ENCODE peak calls at places on chromosomes 5 and 9, in eight cellular contexts. One of them, this sample, is unnamed.

GRCh38 chr9:131454028-131454427 is 48.7 kb upstream of the POMT1 start:
- DNase-seq in amniotic stem cell: no peak
- DNase-seq in C1 segment of cervical spinal cord: no peak
- DNase-seq in lower lobe of right lung: no peak
- DNase-seq in body of pancreas: no peak
- DNase-seq in T-helper 9 cell: no peak
- DNase-seq in WTC11: no peak
- DNase-seq in epithelial cell of esophagus: no peak
- DNase-seq in this sample: peak

GRCh38 chr5:181259974-181260719 is 796 bp downstream of the TRIM52 start:
- DNase-seq in amniotic stem cell: no peak
- DNase-seq in C1 segment of cervical spinal cord: no peak
- DNase-seq in lower lobe of right lung: no peak
- DNase-seq in body of pancreas: no peak
- DNase-seq in T-helper 9 cell: no peak
- DNase-seq in WTC11: no peak
- DNase-seq in epithelial cell of esophagus: no peak
- DNase-seq in this sample: peak

GRCh38 chr5:62937661-62938558 is 359.3 kb downstream of the LRRC70 start:
- DNase-seq in amniotic stem cell: no peak
- DNase-seq in C1 segment of cervical spinal cord: no peak
- DNase-seq in lower lobe of right lung: no peak
- DNase-seq in body of pancreas: no peak
- DNase-seq in T-helper 9 cell: no peak
- DNase-seq in WTC11: no peak
- DNase-seq in epithelial cell of esophagus: no peak
- DNase-seq in this sample: no peak

GRCh38 chr5:139671096-139671841 is 23.1 kb downstream of the CXXC5 start:
- DNase-seq in amniotic stem cell: no peak
- DNase-seq in C1 segment of cervical spinal cord: peak
- DNase-seq in lower lobe of right lung: no peak
- DNase-seq in body of pancreas: no peak
- DNase-seq in T-helper 9 cell: no peak
- DNase-seq in WTC11: no peak
- DNase-seq in epithelial cell of esophagus: peak
- DNase-seq in this sample: peak

GRCh38 chr9:14433293-14433818 is 119.4 kb upstream of the NFIB start:
- DNase-seq in amniotic stem cell: no peak
- DNase-seq in C1 segment of cervical spinal cord: no peak
- DNase-seq in lower lobe of right lung: no peak
- DNase-seq in body of pancreas: no peak
- DNase-seq in T-helper 9 cell: no peak
- DNase-seq in WTC11: no peak
- DNase-seq in epithelial cell of esophagus: no peak
- DNase-seq in this sample: no peak

GRCh38 chr5:109711681-109712080 is 22.0 kb downstream of the MAN2A1 start:
- DNase-seq in amniotic stem cell: no peak
- DNase-seq in C1 segment of cervical spinal cord: no peak
- DNase-seq in lower lobe of right lung: no peak
- DNase-seq in body of pancreas: no peak
- DNase-seq in T-helper 9 cell: no peak
- DNase-seq in WTC11: no peak
- DNase-seq in epithelial cell of esophagus: no peak
- DNase-seq in this sample: no peak

GRCh38 chr9:124399999-124400940 is 15.0 kb downstream of the PSMB7 start:
- DNase-seq in amniotic stem cell: no peak
- DNase-seq in C1 segment of cervical spinal cord: no peak
- DNase-seq in lower lobe of right lung: no peak
- DNase-seq in body of pancreas: no peak
- DNase-seq in T-helper 9 cell: no peak
- DNase-seq in WTC11: no peak
- DNase-seq in epithelial cell of esophagus: peak
- DNase-seq in this sample: no peak

GRCh38 chr9:131678499-131679111 is 61.3 kb downstream of the RAPGEF1 start:
- DNase-seq in amniotic stem cell: peak
- DNase-seq in C1 segment of cervical spinal cord: no peak
- DNase-seq in lower lobe of right lung: peak
- DNase-seq in body of pancreas: peak
- DNase-seq in T-helper 9 cell: peak
- DNase-seq in WTC11: no peak
- DNase-seq in epithelial cell of esophagus: peak
- DNase-seq in this sample: peak

GRCh38 chr5:73417307-73418035 is 31.1 kb downstream of the FOXD1 start:
- DNase-seq in amniotic stem cell: no peak
- DNase-seq in C1 segment of cervical spinal cord: no peak
- DNase-seq in lower lobe of right lung: no peak
- DNase-seq in body of pancreas: no peak
- DNase-seq in T-helper 9 cell: no peak
- DNase-seq in WTC11: no peak
- DNase-seq in epithelial cell of esophagus: no peak
- DNase-seq in this sample: no peak

GRCh38 chr9:122527193-122527592 is at the start of gene OR1N1:
- DNase-seq in amniotic stem cell: no peak
- DNase-seq in C1 segment of cervical spinal cord: no peak
- DNase-seq in lower lobe of right lung: no peak
- DNase-seq in body of pancreas: no peak
- DNase-seq in T-helper 9 cell: no peak
- DNase-seq in WTC11: no peak
- DNase-seq in epithelial cell of esophagus: no peak
- DNase-seq in this sample: no peak

GRCh38 chr9:112874006-112874405 is 16.7 kb downstream of the SLC46A2 start:
- DNase-seq in amniotic stem cell: no peak
- DNase-seq in C1 segment of cervical spinal cord: no peak
- DNase-seq in lower lobe of right lung: no peak
- DNase-seq in body of pancreas: no peak
- DNase-seq in T-helper 9 cell: no peak
- DNase-seq in WTC11: no peak
- DNase-seq in epithelial cell of esophagus: no peak
- DNase-seq in this sample: no peak

GRCh38 chr9:132798817-132799790 is 79.0 kb downstream of the AK8 start:
- DNase-seq in amniotic stem cell: no peak
- DNase-seq in C1 segment of cervical spinal cord: no peak
- DNase-seq in lower lobe of right lung: peak
- DNase-seq in body of pancreas: no peak
- DNase-seq in T-helper 9 cell: no peak
- DNase-seq in WTC11: peak
- DNase-seq in epithelial cell of esophagus: no peak
- DNase-seq in this sample: no peak

GRCh38 chr9:92507005-92507404 is 24.7 kb upstream of the ASPN start:
- DNase-seq in amniotic stem cell: no peak
- DNase-seq in C1 segment of cervical spinal cord: no peak
- DNase-seq in lower lobe of right lung: no peak
- DNase-seq in body of pancreas: no peak
- DNase-seq in T-helper 9 cell: no peak
- DNase-seq in WTC11: no peak
- DNase-seq in epithelial cell of esophagus: no peak
- DNase-seq in this sample: no peak

GRCh38 chr5:3740546-3741371 is 145.1 kb downstream of the IRX1 start:
- DNase-seq in amniotic stem cell: no peak
- DNase-seq in C1 segment of cervical spinal cord: no peak
- DNase-seq in lower lobe of right lung: no peak
- DNase-seq in body of pancreas: no peak
- DNase-seq in T-helper 9 cell: no peak
- DNase-seq in WTC11: no peak
- DNase-seq in epithelial cell of esophagus: peak
- DNase-seq in this sample: no peak

GRCh38 chr9:80492221-80492620 is 920.5 kb downstream of the TLE4 start:
- DNase-seq in amniotic stem cell: no peak
- DNase-seq in C1 segment of cervical spinal cord: no peak
- DNase-seq in lower lobe of right lung: peak
- DNase-seq in body of pancreas: peak
- DNase-seq in T-helper 9 cell: no peak
- DNase-seq in WTC11: no peak
- DNase-seq in epithelial cell of esophagus: peak
- DNase-seq in this sample: no peak

GRCh38 chr5:127013407-127013806 is 17.0 kb downstream of the MARCHF3 start:
- DNase-seq in amniotic stem cell: no peak
- DNase-seq in C1 segment of cervical spinal cord: no peak
- DNase-seq in lower lobe of right lung: no peak
- DNase-seq in body of pancreas: no peak
- DNase-seq in T-helper 9 cell: no peak
- DNase-seq in WTC11: no peak
- DNase-seq in epithelial cell of esophagus: no peak
- DNase-seq in this sample: no peak

GRCh38 chr5:56183507-56183906 is 49.6 kb downstream of the ANKRD55 start:
- DNase-seq in amniotic stem cell: no peak
- DNase-seq in C1 segment of cervical spinal cord: no peak
- DNase-seq in lower lobe of right lung: no peak
- DNase-seq in body of pancreas: no peak
- DNase-seq in T-helper 9 cell: no peak
- DNase-seq in WTC11: no peak
- DNase-seq in epithelial cell of esophagus: peak
- DNase-seq in this sample: no peak

GRCh38 chr5:132629230-132629944 is 28.6 kb upstream of the IL13 start:
- DNase-seq in amniotic stem cell: no peak
- DNase-seq in C1 segment of cervical spinal cord: no peak
- DNase-seq in lower lobe of right lung: no peak
- DNase-seq in body of pancreas: no peak
- DNase-seq in T-helper 9 cell: no peak
- DNase-seq in WTC11: no peak
- DNase-seq in epithelial cell of esophagus: no peak
- DNase-seq in this sample: no peak

GRCh38 chr5:53482717-53483638 is 2.5 kb downstream of the FST start:
- DNase-seq in amniotic stem cell: no peak
- DNase-seq in C1 segment of cervical spinal cord: no peak
- DNase-seq in lower lobe of right lung: peak
- DNase-seq in body of pancreas: peak
- DNase-seq in T-helper 9 cell: no peak
- DNase-seq in WTC11: peak
- DNase-seq in epithelial cell of esophagus: peak
- DNase-seq in this sample: peak

This sample was measured in spleen.